ENCODE peak calls at places on chromosomes 2 and 18, in five cellular contexts. Y is hepatocyte, H is right atrium auricular region, I is prostate gland, G is SK-N-SH. S is an unnamed sample.

GRCh38 chr2:207529330-207530159 is at the start of gene CREB1:
- DNase-seq in G (peak), H (peak), Y (peak), I (peak), S (peak)

GRCh38 chr2:70834881-70835280 is 735 bp downstream of the CD207 start:
- DNase-seq in H (no peak), I (no peak), Y (no peak), G (no peak), S (no peak)

GRCh38 chr2:105427485-105427884 is 28.6 kb upstream of the FHL2 start:
- DNase-seq in Y (no peak), H (no peak), G (no peak), I (no peak), S (no peak)

GRCh38 chr2:207863345-207863744 is 93.6 kb upstream of the FZD5 start:
- DNase-seq in G (no peak), H (no peak), I (no peak), Y (no peak), S (no peak)

GRCh38 chr2:85796549-85797262 is 42.9 kb downstream of the ATOH8 start:
- DNase-seq in Y (no peak), G (peak), I (no peak), H (no peak), S (no peak)

GRCh38 chr2:10331702-10332401 is 29.1 kb downstream of the HPCAL1 start:
- DNase-seq in H (no peak), Y (peak), I (no peak), G (no peak), S (no peak)

GRCh38 chr2:65622951-65623525 is 190.6 kb upstream of the SPRED2 start:
- DNase-seq in H (no peak), Y (no peak), I (no peak), G (no peak), S (no peak)

GRCh38 chr2:238106339-238106697 is 6.2 kb downstream of the ESPNL start:
- DNase-seq in I (no peak), G (peak), H (no peak), Y (peak), S (no peak)

GRCh38 chr2:40740419-40740818 is 288.5 kb upstream of the SLC8A1 start:
- DNase-seq in Y (no peak), I (no peak), G (no peak), H (no peak), S (no peak)

GRCh38 chr2:121489284-121489683 is 41.4 kb upstream of the RNU4ATAC start:
- DNase-seq in G (no peak), I (peak), H (no peak), Y (no peak), S (no peak)

GRCh38 chr18:3457261-3457724 is 7.3 kb downstream of the TGIF1 start:
- DNase-seq in Y (no peak), G (no peak), H (no peak), I (no peak), S (no peak)

GRCh38 chr2:224449212-224450147 is 47.6 kb upstream of the FAM124B start:
- DNase-seq in I (no peak), Y (no peak), H (no peak), G (peak), S (peak)

GRCh38 chr2:222364280-222364895 is 60.0 kb upstream of the SGPP2 start:
- DNase-seq in Y (no peak), G (no peak), H (no peak), I (no peak), S (peak)

GRCh38 chr2:16281451-16282330 is 341.3 kb downstream of the MYCN start:
- DNase-seq in G (peak), H (no peak), Y (peak), I (peak), S (peak)

GRCh38 chr18:27862056-27862682 is 314.8 kb downstream of the CDH2 start:
- DNase-seq in Y (no peak), H (no peak), I (no peak), G (peak), S (no peak)

GRCh38 chr2:145431181-145431951 is 911.4 kb upstream of the ZEB2 start:
- DNase-seq in I (no peak), Y (peak), G (peak), H (no peak), S (no peak)

GRCh38 chr2:54050445-54050844 is 65.0 kb upstream of the ACYP2 start:
- DNase-seq in Y (no peak), I (no peak), G (no peak), H (no peak), S (no peak)

GRCh38 chr18:25075793-25076192 is 276.2 kb downstream of the ZNF521 start:
- DNase-seq in I (no peak), H (no peak), G (no peak), Y (no peak), S (no peak)

GRCh38 chr18:477565-477964 is 22.9 kb downstream of the COLEC12 start:
- DNase-seq in I (no peak), Y (no peak), G (no peak), H (no peak), S (peak)

GRCh38 chr2:33134086-33134763 is 187.5 kb downstream of the LTBP1 start:
- DNase-seq in I (peak), G (no peak), H (peak), Y (peak), S (peak)

GRCh38 chr2:127046579-127046978 is 60.4 kb downstream of the BIN1 start:
- DNase-seq in Y (no peak), I (no peak), G (peak), H (no peak), S (no peak)

GRCh38 chr2:189521686-189522434 is 58.7 kb downstream of the SLC40A1 start:
- DNase-seq in Y (no peak), G (no peak), I (peak), H (no peak), S (no peak)

GRCh38 chr2:106953779-106954178 is 67.8 kb upstream of the ST6GAL2 start:
- DNase-seq in Y (no peak), G (no peak), H (no peak), I (no peak), S (no peak)

GRCh38 chr2:106959975-106960632 is 74.1 kb upstream of the ST6GAL2 start:
- DNase-seq in G (no peak), I (no peak), H (no peak), Y (no peak), S (no peak)

GRCh38 chr2:106956416-106956815 is 70.4 kb upstream of the ST6GAL2 start:
- DNase-seq in Y (peak), I (no peak), H (no peak), G (peak), S (no peak)

GRCh38 chr2:106953236-106953635 is 67.3 kb upstream of the ST6GAL2 start:
- DNase-seq in Y (no peak), I (no peak), G (no peak), H (no peak), S (no peak)

DNA sequence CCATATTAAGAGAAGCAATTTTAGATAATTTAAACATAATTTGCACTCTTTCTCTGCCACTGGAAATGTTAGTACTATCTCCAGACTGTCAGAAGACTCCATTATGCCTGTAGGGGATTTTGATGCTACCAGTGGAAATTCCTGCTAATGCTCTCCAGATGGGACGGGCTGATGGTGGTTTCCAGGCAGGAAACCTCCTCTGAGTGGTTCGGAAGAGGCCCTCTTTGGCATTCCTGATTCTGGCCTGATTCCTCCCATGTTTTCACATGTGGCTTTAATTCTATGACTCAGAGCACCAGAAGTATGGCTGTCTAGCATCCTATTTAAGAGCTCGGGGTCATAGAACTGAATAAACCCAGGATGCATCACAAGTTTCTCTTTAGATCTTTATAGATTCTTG is 70.9 kb upstream of the ST6GAL2 start:
- DNase-seq in H (no peak), G (peak), I (no peak), Y (peak), S (no peak)
- TF ChIP-seq CTCF in H (no peak), G (no peak), I (no peak), Y (no peak), S (no peak)

DNA sequence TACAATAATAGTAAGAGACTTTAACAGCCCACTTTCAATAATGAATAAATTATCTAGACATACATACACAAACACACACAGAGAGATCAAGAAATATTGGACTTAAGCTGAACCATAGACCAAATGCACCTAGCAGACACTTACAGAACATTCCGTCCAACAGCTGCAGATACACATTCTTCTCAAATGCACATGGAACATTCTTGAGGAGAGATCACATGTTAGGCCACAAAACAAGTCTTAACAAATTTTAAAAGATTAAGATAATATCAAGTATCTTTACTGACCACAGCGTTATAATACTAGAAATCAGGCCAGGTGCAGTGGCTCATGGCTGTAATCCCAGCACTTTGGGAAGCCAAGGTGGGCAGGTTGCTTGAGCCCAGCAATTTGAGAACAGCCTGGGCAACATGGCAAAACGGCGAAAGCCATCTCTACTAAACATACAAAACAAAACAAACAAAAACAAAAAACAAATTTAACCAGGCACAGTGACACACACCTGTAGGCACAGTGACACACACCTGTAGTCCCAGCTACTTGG is 7.4 kb downstream of the CERKL start:
- DNase-seq in Y (no peak), H (no peak), I (no peak), G (no peak), S (no peak)
- H3K27ac ChIP-seq in Y (no peak), H (no peak), I (no peak), G (no peak), S (no peak)

DNA sequence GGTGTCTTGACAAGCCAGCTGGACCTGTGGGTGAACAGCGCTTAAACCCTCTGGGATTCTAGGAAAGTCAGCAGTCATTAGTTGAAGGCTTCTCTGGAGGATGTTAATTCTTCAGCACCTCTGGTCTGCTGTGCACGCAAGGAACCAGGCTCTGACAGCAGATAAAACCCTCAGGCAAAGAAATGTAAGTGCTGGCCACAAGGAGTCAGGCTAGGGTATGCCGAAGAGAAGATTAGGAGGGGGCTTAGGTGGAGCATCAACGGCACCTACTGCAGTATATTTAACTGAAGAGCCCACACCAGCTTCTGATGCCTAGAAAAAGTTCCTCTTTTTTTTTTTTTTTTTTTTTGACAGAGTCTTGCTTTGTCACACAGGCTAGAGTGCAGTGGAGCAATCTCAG is 304.2 kb upstream of the MC4R start:
- DNase-seq in Y (no peak), G (no peak), I (no peak), H (no peak), S (no peak)
- TF ChIP-seq CTCF in Y (no peak), G (no peak), I (no peak), H (no peak), S (no peak)

DNA sequence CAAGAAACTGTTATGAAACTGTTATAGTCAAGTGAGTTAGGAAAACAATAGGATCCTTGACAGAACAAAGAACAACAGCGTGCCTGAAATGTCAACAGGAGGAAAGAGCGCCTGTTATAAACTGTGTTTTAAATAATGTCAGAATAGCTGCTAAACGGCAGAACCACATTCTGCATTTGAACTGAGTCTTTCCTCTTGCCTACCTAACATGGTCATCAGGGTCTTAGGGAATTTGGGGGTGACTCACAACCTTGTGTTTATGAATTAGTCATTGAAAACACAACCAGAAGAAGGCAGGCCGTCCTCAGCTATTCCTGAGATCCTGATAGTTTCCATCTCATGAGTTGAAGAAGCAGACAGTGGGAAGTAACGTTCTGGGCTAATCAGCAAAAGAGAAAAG is 222.0 kb upstream of the FN1 start:
- DNase-seq in H (no peak), I (no peak), Y (peak), G (no peak), S (peak)
- H3K27ac ChIP-seq in H (no peak), I (no peak), Y (no peak), G (no peak), S (no peak)

DNA sequence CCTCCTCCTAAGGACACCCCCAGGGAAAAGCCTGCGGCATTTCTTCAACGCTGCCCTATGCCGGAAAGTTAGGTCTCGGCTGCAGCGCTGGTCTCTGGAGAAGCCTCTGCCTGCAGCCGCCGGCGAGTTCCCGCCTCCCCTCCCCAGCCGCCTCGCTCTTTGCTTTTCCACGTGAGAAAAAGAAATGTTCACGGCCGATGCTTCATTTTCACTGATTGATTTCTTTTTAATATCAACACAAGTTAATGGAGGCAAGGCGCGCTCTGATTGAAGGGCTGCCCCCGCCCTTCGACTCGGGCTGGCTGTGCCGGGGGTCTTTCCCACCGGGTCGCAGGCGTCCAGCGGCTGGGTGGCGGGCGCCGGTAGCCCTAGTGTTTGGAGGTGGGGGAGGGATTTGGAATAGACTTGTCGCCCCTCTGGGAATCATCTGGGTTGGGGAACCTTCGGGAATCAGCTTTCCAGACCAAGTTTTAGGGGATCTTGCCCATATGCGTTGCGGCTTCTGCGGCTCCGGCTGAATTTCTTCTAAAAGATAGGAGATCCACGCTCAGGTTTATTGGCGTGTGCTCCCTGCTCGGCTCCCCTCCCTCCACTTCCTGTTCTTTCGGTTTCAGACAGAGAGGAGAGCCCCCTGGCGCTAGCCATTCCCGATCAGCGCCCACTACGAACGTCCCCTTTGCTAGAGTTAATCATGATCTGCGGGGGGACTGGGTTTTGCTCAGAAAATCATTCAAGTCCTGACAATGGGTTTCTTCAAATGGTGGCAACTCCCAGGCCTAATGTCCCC is 4.1 kb downstream of the NRP2 start:
- DNase-seq in I (no peak), G (peak), Y (no peak), H (no peak), S (no peak)
- TF ChIP-seq CTCF in I (no peak), G (peak), Y (peak), H (no peak), S (no peak)

S was measured in RWPE1.